ENCODE peak calls at places on chromosome 16, in four cellular contexts. B, Y, K and X are unnamed samples.

GRCh38 chr16:23369416-23369815 is 67.3 kb downstream of the SCNN1B start:
- DNase-seq in B (no peak), Y (no peak), K (no peak), X (no peak)

GRCh38 chr16:73093146-73094144 is 45.5 kb upstream of the ZFHX3 start:
- DNase-seq in B (no peak), Y (no peak), K (no peak), X (no peak)

GRCh38 chr16:14249291-14250032 is 178.3 kb downstream of the MRTFB start:
- DNase-seq in B (peak; percentile 60), Y (no peak), K (peak; percentile 35), X (peak; percentile 33)

GRCh38 chr16:51839697-51840462 is 688.8 kb upstream of the SALL1 start:
- DNase-seq in B (no peak), Y (peak; percentile 9), K (no peak), X (no peak)

GRCh38 chr16:4052801-4053662 is 63.2 kb downstream of the ADCY9 start:
- DNase-seq in B (peak; percentile 67), Y (no peak), K (peak; percentile 69), X (no peak)

GRCh38 chr16:8655184-8655717 is 19.2 kb upstream of the ABAT start:
- DNase-seq in B (no peak), Y (no peak), K (peak; percentile 52), X (no peak)

GRCh38 chr16:79747688-79748087 is 147.2 kb upstream of the MAF start:
- DNase-seq in B (no peak), Y (no peak), K (no peak), X (no peak)

GRCh38 chr16:50559804-50560514 is 11.8 kb downstream of the NKD1 start:
- DNase-seq in B (no peak), Y (no peak), K (no peak), X (no peak)

GRCh38 chr16:8863594-8864424 is 5.0 kb downstream of the CARHSP1 start:
- DNase-seq in B (peak; percentile 33), Y (no peak), K (peak; percentile 71), X (no peak)

GRCh38 chr16:66084306-66084705 is 282.2 kb upstream of the CDH5 start:
- DNase-seq in B (no peak), Y (no peak), K (no peak), X (no peak)

GRCh38 chr16:85798283-85798776 is 1.0 kb downstream of the EMC8 start:
- DNase-seq in B (no peak), Y (no peak), K (no peak), X (no peak)

GRCh38 chr16:81738831-81739496 is 40.1 kb upstream of the PLCG2 start:
- DNase-seq in B (peak; percentile 23), Y (no peak), K (peak; percentile 71), X (no peak)

GRCh38 chr16:17224350-17224749 is 246.4 kb downstream of the XYLT1 start:
- DNase-seq in B (no peak), Y (no peak), K (no peak), X (no peak)

GRCh38 chr16:77636615-77637014 is 85.7 kb upstream of the NUDT7 start:
- DNase-seq in B (no peak), Y (no peak), K (no peak), X (no peak)

GRCh38 chr16:77637939-77638338 is 84.4 kb upstream of the NUDT7 start:
- DNase-seq in B (no peak), Y (no peak), K (no peak), X (no peak)
- TF ChIP-seq EP300 in B (no peak), Y (no peak), K (no peak), X (no peak)

DNA sequence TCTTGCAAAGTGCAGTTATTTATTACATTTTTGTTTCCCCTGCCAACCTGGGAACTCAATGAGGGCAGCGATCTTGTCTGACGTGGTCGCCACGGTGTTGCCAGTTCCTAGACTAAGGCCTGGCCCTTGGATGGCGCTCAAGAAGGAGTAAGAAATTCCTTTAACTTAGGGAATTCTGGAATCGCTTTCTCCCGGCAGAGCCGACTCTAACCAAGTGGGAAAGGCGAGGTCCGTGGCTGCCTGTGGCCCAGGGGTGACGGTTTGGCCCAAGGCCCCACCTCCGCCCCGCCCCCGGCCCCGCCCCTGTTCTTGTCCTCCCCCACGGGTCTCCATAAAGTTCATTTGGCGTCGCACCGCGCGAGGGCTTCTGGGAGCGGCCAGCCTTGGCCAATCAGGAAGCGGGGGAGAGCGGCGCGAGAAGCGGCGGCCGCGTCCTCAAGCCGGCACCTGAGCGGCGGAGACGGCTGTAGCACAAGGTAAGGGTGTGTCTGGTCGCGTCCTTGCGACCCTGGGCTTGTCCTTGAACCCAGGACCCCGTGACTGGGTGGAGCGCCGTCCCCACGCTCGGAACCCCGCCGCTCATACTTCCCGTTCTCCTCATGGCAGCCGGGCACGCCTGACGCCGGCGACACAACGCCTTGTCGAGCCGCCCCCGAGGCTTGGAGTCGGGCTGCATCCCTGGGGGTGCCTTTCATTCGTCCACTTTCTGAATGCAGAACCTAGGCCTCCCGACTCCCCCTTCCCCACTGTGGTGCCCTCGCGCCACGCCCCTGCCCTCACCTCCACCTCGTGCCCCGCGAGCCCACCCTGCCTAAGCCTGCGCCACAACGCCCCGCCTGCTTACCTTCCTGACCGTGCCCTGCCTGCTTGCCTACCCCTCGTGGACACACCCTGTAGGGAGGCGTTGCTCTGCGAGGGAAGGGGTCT is at the start of gene NUP93:
- DNase-seq in B (peak; percentile 83), Y (peak; percentile 73), K (peak; percentile 94), X (peak; percentile 91)
- TF ChIP-seq CTCF in B (no peak), Y (peak; percentile 25), K (no peak), X (no peak)

DNA sequence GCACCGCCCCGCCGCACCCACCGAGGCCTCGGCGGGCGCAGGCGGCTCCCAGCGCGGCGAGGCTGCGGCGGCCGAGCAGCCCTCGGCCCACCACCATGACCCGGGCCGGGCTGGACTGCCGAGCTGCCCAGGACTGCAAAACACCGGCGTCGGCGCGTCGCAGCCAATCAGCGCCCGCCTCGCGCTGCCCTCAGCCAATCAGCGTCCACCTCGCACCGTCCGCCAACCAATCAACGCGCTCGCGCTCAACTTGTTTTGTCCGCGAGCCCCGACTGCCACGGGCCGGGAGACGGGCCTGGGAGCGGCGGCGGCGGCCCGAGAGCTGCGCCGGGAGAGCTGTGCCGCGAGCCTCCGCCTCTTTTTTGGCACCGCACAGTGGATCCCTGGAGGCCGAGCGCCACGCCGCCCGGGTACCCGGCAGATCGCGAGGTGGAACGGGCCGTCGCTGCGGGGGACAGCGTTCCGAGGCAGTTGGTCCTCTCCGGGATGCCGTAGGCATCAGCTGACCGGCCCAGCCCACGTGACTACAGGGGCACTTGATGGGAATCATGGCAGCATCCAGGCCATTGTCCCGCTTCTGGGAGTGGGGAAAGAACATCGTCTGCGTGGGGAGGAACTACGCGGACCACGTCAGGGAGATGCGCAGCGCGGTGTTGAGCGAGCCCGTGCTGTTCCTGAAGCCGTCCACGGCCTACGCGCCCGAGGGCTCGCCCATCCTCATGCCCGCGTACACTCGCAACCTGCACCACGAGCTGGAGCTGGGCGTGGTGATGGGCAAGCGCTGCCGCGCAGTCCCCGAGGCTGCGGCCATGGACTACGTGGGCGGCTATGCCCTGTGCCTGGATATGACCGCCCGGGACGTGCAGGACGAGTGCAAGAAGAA is at the start of the genes FAHD1 and HAGH:
- DNase-seq in B (peak; percentile 92), Y (peak; percentile 83), K (peak; percentile 94), X (peak; percentile 94)
- TF ChIP-seq POLR2A in B (peak; percentile 16), Y (peak; percentile 73), K (peak; percentile 77), X (peak; percentile 43)

GRCh38 chr16:88589441-88589840 is 19.2 kb downstream of the ZC3H18 start:
- DNase-seq in B (no peak), Y (no peak), K (no peak), X (no peak)
- TF ChIP-seq EP300 in B (no peak), Y (no peak), K (no peak), X (no peak)

GRCh38 chr16:56532714-56533113 is 12.9 kb upstream of the BBS2 start:
- DNase-seq in B (no peak), Y (no peak), K (no peak), X (no peak)
- TF ChIP-seq CTCF in B (no peak), Y (peak; percentile 39), K (no peak), X (no peak)

GRCh38 chr16:70395345-70395901 is 43.5 kb downstream of the ST3GAL2 start:
- DNase-seq in B (no peak), Y (peak; percentile 57), K (peak; percentile 89), X (peak; percentile 40)
- TF ChIP-seq POLR2A in B (no peak), Y (no peak), K (no peak), X (no peak)

GRCh38 chr16:88766975-88767374 is 18.0 kb downstream of the PIEZO1 start:
- DNase-seq in B (no peak), Y (no peak), K (no peak), X (no peak)

GRCh38 chr16:88763502-88764053 is 21.4 kb downstream of the PIEZO1 start:
- DNase-seq in B (no peak), Y (no peak), K (no peak), X (no peak)

GRCh38 chr16:88762941-88763340 is 22.1 kb downstream of the PIEZO1 start:
- DNase-seq in B (no peak), Y (no peak), K (no peak), X (no peak)

GRCh38 chr16:88764080-88764479 is 20.9 kb downstream of the PIEZO1 start:
- DNase-seq in B (no peak), Y (no peak), K (no peak), X (no peak)

GRCh38 chr16:88764913-88765349 is 20.1 kb downstream of the PIEZO1 start:
- DNase-seq in B (no peak), Y (no peak), K (no peak), X (no peak)
- TF ChIP-seq EP300 in B (no peak), Y (no peak), K (no peak), X (no peak)